ENCODE peak calls at places on chromosomes 7 and 10, in nine cellular contexts. E is bronchial epithelial cell; W is neural progenitor cell; C is upper lobe of left lung; Z is H1; A is RWPE2; F is CD8-positive, alpha-beta T cell; J is OCI-LY7; L is heart right ventricle. N is an unnamed sample. For H3K36me3, the result is how much of the 10 kb centered on the place peaks cover.

GRCh38 chr10:71074176-71074755 is 138.1 kb upstream of the UNC5B start:
- DNase-seq in E (no peak), W (no peak), C (no peak), Z (no peak), A (peak), F (no peak), J (peak), L (no peak), N (peak)

GRCh38 chr7:137958593-137959431 is 43.1 kb downstream of the CREB3L2 start:
- DNase-seq in E (no peak), W (no peak), C (no peak), Z (no peak), A (no peak), F (no peak), J (no peak), L (no peak), N (no peak)

GRCh38 chr7:120996333-120996982 is 7.9 kb downstream of the CPED1 start:
- DNase-seq in E (peak), W (no peak), C (no peak), Z (no peak), A (peak), F (peak), J (no peak), L (peak), N (peak)

GRCh38 chr7:93175219-93175618 is 27.0 kb upstream of the SAMD9L start:
- DNase-seq in E (no peak), W (no peak), C (no peak), Z (no peak), A (no peak), F (no peak), J (no peak), L (no peak), N (no peak)

GRCh38 chr10:113407218-113407617 is 145.6 kb upstream of the HABP2 start:
- DNase-seq in E (no peak), W (no peak), C (no peak), Z (no peak), A (no peak), F (no peak), J (no peak), L (no peak), N (no peak)

GRCh38 chr7:32427769-32428291 is 62.4 kb downstream of the LSM5 start:
- DNase-seq in E (peak), W (peak), C (peak), Z (peak), A (peak), F (peak), J (peak), L (peak), N (peak)

GRCh38 chr10:74875966-74876365 is 49.6 kb downstream of the KAT6B start:
- DNase-seq in E (no peak), W (no peak), C (no peak), Z (no peak), A (no peak), F (no peak), J (no peak), L (no peak), N (no peak)

GRCh38 chr7:155884225-155885161 is 72.2 kb upstream of the SHH start:
- DNase-seq in E (no peak), W (no peak), C (peak), Z (no peak), A (no peak), F (no peak), J (no peak), L (no peak), N (no peak)

GRCh38 chr7:17320642-17321041 is 22.2 kb downstream of the AHR start:
- DNase-seq in E (no peak), W (no peak), C (no peak), Z (no peak), A (no peak), F (no peak), J (no peak), L (no peak), N (no peak)

GRCh38 chr7:129949292-129950133 is 3.2 kb downstream of the UBE2H start:
- DNase-seq in E (peak), W (peak), C (no peak), Z (peak), A (no peak), F (no peak), J (peak), L (peak), N (peak)

GRCh38 chr7:129454249-129454551 is 20.0 kb downstream of the STRIP2 start:
- DNase-seq in E (peak), W (no peak), C (no peak), Z (no peak), A (no peak), F (no peak), J (no peak), L (no peak), N (no peak)

GRCh38 chr7:3028071-3028766 is 15.4 kb downstream of the CARD11 start:
- DNase-seq in E (peak), W (no peak), C (no peak), Z (no peak), A (no peak), F (peak), J (no peak), L (no peak), N (peak)

GRCh38 chr7:20211376-20211775 is 5.8 kb downstream of the MACC1 start:
- DNase-seq in E (no peak), W (no peak), C (no peak), Z (no peak), A (no peak), F (no peak), J (no peak), L (no peak), N (no peak)

GRCh38 chr10:91798736-91799579 is 732 bp downstream of the TNKS2 start:
- DNase-seq in E (peak), W (peak), C (no peak), Z (peak), A (no peak), F (peak), J (peak), L (no peak), N (peak)

GRCh38 chr7:80781561-80781979 is 137.3 kb downstream of the SEMA3C start:
- DNase-seq in E (peak), W (peak), C (no peak), Z (no peak), A (peak), F (no peak), J (no peak), L (peak), N (peak)

DNA sequence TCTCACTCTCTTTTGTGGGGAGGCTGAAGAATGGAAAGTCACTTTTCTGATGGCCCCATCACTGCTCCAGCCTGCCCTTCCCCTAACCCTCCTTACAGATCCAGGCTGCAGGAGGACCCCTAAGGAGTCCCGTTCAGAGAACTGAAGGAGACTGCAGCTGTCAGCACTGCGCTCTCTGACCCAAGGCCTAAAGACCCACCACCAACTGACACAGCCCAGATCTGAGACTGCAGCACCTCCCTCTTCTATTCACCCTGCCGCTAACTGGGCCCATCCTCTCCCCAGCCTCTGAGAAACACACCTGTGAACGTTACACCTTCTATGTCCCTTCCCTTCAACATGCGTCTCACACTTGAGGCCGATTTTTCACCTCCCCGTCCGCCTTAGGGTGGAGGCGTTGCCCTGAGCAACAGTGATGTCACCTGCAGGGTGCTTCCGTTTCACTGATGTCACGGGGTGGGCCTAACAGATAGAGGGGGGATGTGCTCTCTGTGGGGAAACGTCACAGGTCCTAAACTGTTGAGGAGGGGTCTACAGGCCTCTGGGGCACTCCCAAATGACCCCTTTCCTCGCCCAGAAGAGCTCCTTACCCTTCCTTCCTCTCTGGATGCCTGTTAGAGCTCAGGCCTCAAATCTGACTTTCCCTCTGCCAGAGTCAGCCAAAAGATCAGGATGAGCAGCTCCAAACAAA is 5.1 kb downstream of the ITPRIP start:
- DNase-seq in E (no peak), W (no peak), C (no peak), Z (no peak), A (no peak), F (peak), J (peak), L (no peak), N (no peak)
- H3K4me3 ChIP-seq in E (no peak), W (no peak), C (no peak), Z (no peak), A (no peak), F (peak), J (no peak), L (no peak), N (no peak)

DNA sequence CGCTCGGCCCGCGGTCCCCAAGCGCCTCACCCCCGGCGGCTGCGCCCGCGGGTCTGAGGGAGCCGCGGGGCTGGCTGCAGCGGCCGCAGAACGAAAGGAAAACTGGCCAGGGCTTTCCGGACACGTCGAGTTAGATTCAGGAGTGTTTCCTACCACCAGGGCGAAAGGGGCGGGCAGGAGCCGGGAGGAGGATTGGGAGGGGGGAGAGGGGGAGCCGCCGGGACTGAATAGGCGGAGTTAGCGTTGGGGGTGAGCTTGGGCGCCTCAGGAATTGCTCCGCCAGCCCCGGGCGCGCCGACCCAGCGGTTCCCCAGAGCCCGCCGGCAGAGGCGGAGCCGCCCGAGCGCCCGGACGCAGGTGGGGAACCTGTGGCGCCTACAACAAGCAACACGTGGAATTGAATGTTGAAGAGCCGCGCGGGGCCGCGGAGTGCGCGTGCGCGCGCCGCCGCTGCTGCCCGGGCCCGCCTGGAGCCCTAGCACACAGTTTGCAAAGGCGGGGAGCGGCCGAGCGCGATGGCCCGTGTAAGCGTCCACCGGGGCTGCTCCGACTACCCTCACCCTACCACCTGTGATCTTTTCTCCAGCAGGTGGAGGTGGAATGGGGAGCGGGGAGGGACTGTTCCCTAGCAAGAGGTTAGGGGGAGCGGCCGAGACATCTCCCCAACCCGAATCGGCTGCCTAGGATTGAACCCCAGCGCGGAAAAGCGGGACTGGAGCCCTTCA is at the start of gene CADPS2:
- DNase-seq in E (peak), W (peak), C (peak), Z (peak), A (peak), F (no peak), J (no peak), L (peak), N (peak)
- TF ChIP-seq CTCF in E (peak), W (peak), C (peak), Z (peak), A (no peak), F (no peak), J (no peak), L (no peak), N (no peak)

GRCh38 chr7:134448359-134449229 is 10.3 kb downstream of the AKR1B1 start:
- DNase-seq in E (peak), W (no peak), C (no peak), Z (no peak), A (no peak), F (no peak), J (no peak), L (no peak), N (peak)

GRCh38 chr7:134450296-134451000 is 8.5 kb downstream of the AKR1B1 start:
- DNase-seq in E (no peak), W (no peak), C (no peak), Z (no peak), A (no peak), F (no peak), J (no peak), L (no peak), N (no peak)

GRCh38 chr7:134447383-134447782 is 11.5 kb downstream of the AKR1B1 start:
- DNase-seq in E (no peak), W (no peak), C (no peak), Z (no peak), A (no peak), F (no peak), J (no peak), L (no peak), N (no peak)

GRCh38 chr7:134451656-134452055 is 7.2 kb downstream of the AKR1B1 start:
- DNase-seq in E (no peak), W (no peak), C (peak), Z (no peak), A (no peak), F (no peak), J (no peak), L (no peak), N (no peak)

GRCh38 chr7:134449596-134450194 is 9.2 kb downstream of the AKR1B1 start:
- DNase-seq in E (no peak), W (no peak), C (no peak), Z (no peak), A (no peak), F (no peak), J (no peak), L (no peak), N (no peak)
- H3K36me3 ChIP-seq in E (under half), W (under half), C (under half), Z (under half), A (under half), F (under half), J (half or more), L (half or more), N (under half)

DNA sequence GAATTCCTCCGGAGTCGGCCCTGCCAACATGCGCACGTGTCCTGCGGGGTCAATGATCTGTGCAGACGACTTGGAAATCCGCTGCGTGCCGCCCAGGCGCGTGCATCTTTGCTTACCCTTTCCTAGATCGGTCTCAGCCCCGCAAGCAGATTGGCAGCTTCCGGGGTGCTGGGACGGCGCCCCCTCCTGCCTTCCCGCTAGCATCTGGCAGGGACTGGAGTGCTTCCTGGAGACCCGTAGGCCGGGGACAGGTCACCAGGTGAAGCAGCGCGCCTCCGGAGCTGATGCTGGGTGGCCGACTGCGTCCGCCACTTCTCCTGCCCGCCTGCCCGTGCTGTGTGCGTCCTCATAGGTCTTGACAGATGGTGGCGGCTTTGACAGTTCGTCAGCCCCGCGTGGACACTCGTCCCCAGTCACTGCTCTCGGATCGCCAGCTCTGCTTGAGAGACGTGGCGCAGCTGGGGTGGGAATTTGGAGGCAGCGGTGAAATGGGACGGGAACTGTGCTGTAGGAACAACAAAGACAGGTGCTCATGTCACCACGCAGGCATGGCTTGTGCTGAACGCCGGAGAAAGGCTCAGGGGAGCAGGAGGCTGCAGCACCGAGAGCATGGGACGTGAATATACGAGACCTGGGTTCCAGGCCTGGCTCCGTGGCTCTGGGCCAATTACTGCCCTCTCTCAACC is 21.9 kb upstream of the KCNK18 start:
- DNase-seq in E (no peak), W (no peak), C (peak), Z (peak), A (peak), F (peak), J (no peak), L (no peak), N (no peak)
- H3K4me3 ChIP-seq in E (peak), W (peak), C (peak), Z (peak), A (peak), F (peak), J (no peak), L (peak), N (peak)

DNA sequence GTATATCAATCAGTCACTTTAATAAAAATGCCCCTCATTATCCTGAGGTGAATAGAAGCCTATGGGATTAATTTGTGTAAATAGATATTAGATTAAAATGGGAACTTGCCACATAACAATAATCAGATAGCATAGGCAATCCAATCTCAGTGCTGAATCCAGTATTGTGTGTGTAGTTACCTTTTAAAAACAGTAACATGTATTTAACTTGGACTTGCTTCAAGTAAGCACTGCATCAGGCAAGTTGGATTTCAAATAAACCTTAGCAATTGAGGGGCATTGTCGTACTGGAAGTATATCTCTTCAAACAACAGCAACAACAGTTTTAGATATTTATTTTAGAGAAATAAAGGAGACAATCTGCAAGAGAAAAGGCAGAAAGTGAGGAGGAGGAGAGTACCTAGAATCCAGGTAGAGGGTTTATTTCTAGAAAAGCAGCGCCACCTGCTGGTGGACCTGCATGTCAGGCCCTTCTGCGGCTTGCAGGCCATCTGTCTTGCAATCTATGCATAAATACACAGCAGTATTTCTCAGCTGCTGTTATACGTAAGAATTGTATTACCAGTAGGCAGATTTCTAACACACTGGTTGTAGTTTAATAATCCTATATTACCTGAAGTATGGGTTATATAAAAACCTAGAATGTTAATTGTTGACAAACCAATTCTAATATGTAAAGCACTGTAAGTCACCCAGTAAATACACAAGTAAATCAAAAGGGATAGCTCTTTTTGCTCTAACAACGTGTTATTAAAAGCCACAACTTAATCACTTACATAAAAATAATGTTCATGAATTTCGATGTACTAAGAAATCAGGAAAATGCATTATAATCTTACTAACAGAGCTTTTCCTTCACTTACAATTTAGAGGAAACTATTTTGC is 652.8 kb downstream of the KCNMA1 start:
- DNase-seq in E (peak), W (peak), C (no peak), Z (peak), A (no peak), F (peak), J (peak), L (peak), N (peak)
- TF ChIP-seq CTCF in E (peak), W (peak), C (peak), Z (peak), A (peak), F (peak), J (peak), L (peak), N (peak)

GRCh38 chr7:98958968-98959367 is 80.6 kb downstream of the TRRAP start:
- DNase-seq in E (no peak), W (no peak), C (no peak), Z (no peak), A (no peak), F (no peak), J (no peak), L (no peak), N (no peak)
- H3K36me3 ChIP-seq in E (under half), W (under half), C (half or more), Z (under half), A (half or more), F (half or more), J (half or more), L (half or more), N (under half)

N was measured in kidney epithelial cell.